ENCODE peak calls at places on chromosomes 4 and X, in five cellular contexts. S, Y, C, Z and G are unnamed samples.

GRCh38 chrX:69238960-69239231 is 73.6 kb upstream of the PJA1 start:
- DNase-seq in S (no peak), Y (no peak), C (no peak), Z (no peak), G (no peak)

GRCh38 chr4:76449362-76449767 is 14.3 kb downstream of the SHROOM3 start:
- DNase-seq in S (no peak), Y (no peak), C (peak), Z (no peak), G (no peak)

GRCh38 chr4:17546678-17547077 is 30.3 kb upstream of the LAP3 start:
- DNase-seq in S (no peak), Y (no peak), C (no peak), Z (no peak), G (no peak)

GRCh38 chr4:153341575-153342090 is 2.9 kb upstream of the MND1 start:
- DNase-seq in S (no peak), Y (no peak), C (peak), Z (peak), G (no peak)

GRCh38 chr4:184287697-184288255 is 70.1 kb upstream of the ENPP6 start:
- DNase-seq in S (no peak), Y (no peak), C (no peak), Z (no peak), G (no peak)

GRCh38 chr4:123832173-123833026 is 435.8 kb downstream of the SPRY1 start:
- DNase-seq in S (peak), Y (peak), C (peak), Z (peak), G (peak)

GRCh38 chr4:24730256-24731001 is 64.9 kb upstream of the SOD3 start:
- DNase-seq in S (no peak), Y (no peak), C (no peak), Z (no peak), G (no peak)

GRCh38 chr4:86015412-86016350 is 344.2 kb downstream of the MAPK10 start:
- DNase-seq in S (no peak), Y (peak), C (no peak), Z (no peak), G (no peak)

GRCh38 chr4:114599231-114600065 is 841 bp downstream of the UGT8 start:
- DNase-seq in S (no peak), Y (no peak), C (no peak), Z (no peak), G (no peak)